ENCODE peak calls at places on chromosomes 12 and 14, in nine cellular contexts. H is NCI-H345; I is HFFc6; N is CD8-positive, alpha-beta memory T cell; O is hippocampal formation; L is colonic mucosa; B is aorta; Z is adipocyte; R is germinal center. S is an unnamed sample.

GRCh38 chr12:94244165-94245133 is 96.1 kb downstream of the PLXNC1 start:
- DNase-seq in H (no peak), I (no peak), N (peak; percentile 32), O (no peak), L (no peak), B (no peak), Z (no peak), R (peak; percentile 36), S (peak; percentile 6)

GRCh38 chr12:53333289-53333688 is 2.9 kb downstream of the SP7 start:
- DNase-seq in H (no peak), I (no peak), N (no peak), O (no peak), L (no peak), B (no peak), Z (no peak), R (no peak), S (no peak)

GRCh38 chr14:32136027-32136825 is 59.1 kb downstream of the ARHGAP5 start:
- DNase-seq in H (no peak), I (no peak), N (no peak), O (no peak), L (no peak), B (no peak), Z (peak; percentile 47), R (no peak), S (no peak)

GRCh38 chr14:90344920-90345557 is 13.3 kb upstream of the NRDE2 start:
- DNase-seq in H (no peak), I (no peak), N (no peak), O (no peak), L (no peak), B (no peak), Z (no peak), R (no peak), S (no peak)

GRCh38 chr12:78835493-78835892 is 29.1 kb upstream of the SYT1 start:
- DNase-seq in H (no peak), I (no peak), N (no peak), O (no peak), L (no peak), B (no peak), Z (no peak), R (no peak), S (no peak)

GRCh38 chr12:52807544-52808470 is 6.1 kb downstream of the KRT4 start:
- DNase-seq in H (no peak), I (no peak), N (no peak), O (no peak), L (no peak), B (no peak), Z (no peak), R (no peak), S (no peak)

GRCh38 chr14:93962701-93963601 is 13.4 kb downstream of the ASB2 start:
- DNase-seq in H (no peak), I (no peak), N (peak; percentile 46), O (no peak), L (no peak), B (no peak), Z (peak; percentile 45), R (peak; percentile 79), S (peak; percentile 45)

GRCh38 chr14:49767473-49768300 is at the start of gene KLHDC2:
- DNase-seq in H (peak; percentile 91), I (peak; percentile 84), N (peak; percentile 84), O (peak; percentile 82), L (peak; percentile 87), B (peak; percentile 96), Z (peak; percentile 96), R (peak; percentile 83), S (peak; percentile 87)

S was measured in T-cell.